ENCODE peak calls at places on chromosomes 16 and 17, in ten cellular contexts. Y, G, N, O, T, L, F, M, B and W are unnamed samples.

GRCh38 chr17:42895185-42895555 is 5.4 kb upstream of the G6PC1 start:
- DNase-seq in Y (peak), G (peak), N (peak), O (no peak), T (peak), L (no peak), F (peak), M (peak), B (peak), W (peak)

GRCh38 chr17:30212750-30213149 is 22.7 kb downstream of the SLC6A4 start:
- DNase-seq in Y (no peak), G (no peak), N (no peak), O (no peak), T (no peak), L (no peak), F (no peak), M (no peak), B (no peak), W (no peak)

GRCh38 chr16:23478566-23478965 is 25.6 kb upstream of the COG7 start:
- DNase-seq in Y (no peak), G (no peak), N (no peak), O (no peak), T (no peak), L (no peak), F (no peak), M (no peak), B (no peak), W (no peak)

GRCh38 chr16:69566437-69567030 is 768 bp downstream of the NFAT5 start:
- DNase-seq in Y (no peak), G (peak), N (peak), O (peak), T (no peak), L (peak), F (no peak), M (peak), B (peak), W (peak)

GRCh38 chr16:57828272-57829161 is 26.2 kb upstream of the KIFC3 start:
- DNase-seq in Y (no peak), G (no peak), N (no peak), O (no peak), T (no peak), L (no peak), F (no peak), M (no peak), B (no peak), W (no peak)

GRCh38 chr17:1769826-1770477 is 8.1 kb downstream of the SERPINF1 start:
- DNase-seq in Y (no peak), G (no peak), N (no peak), O (no peak), T (no peak), L (no peak), F (no peak), M (no peak), B (no peak), W (peak)

GRCh38 chr16:48054881-48055601 is 100.8 kb downstream of the ABCC12 start:
- DNase-seq in Y (peak), G (no peak), N (peak), O (peak), T (peak), L (peak), F (peak), M (no peak), B (peak), W (peak)

GRCh38 chr16:87628940-87629339 is 26.6 kb downstream of the JPH3 start:
- DNase-seq in Y (no peak), G (no peak), N (no peak), O (no peak), T (no peak), L (no peak), F (peak), M (no peak), B (peak), W (no peak)

GRCh38 chr16:21610766-21611165 is 11.4 kb downstream of the METTL9 start:
- DNase-seq in Y (no peak), G (no peak), N (no peak), O (no peak), T (no peak), L (no peak), F (no peak), M (no peak), B (no peak), W (no peak)

GRCh38 chr17:34485999-34486398 is 93.4 kb upstream of the TMEM132E start:
- DNase-seq in Y (no peak), G (no peak), N (no peak), O (no peak), T (no peak), L (no peak), F (no peak), M (no peak), B (no peak), W (no peak)

GRCh38 chr17:83056583-83057396 is 22.6 kb upstream of the METRNL start:
- DNase-seq in Y (no peak), G (peak), N (peak), O (no peak), T (no peak), L (peak), F (no peak), M (no peak), B (no peak), W (no peak)

GRCh38 chr16:75264999-75265910 is 13.8 kb upstream of the BCAR1 start:
- DNase-seq in Y (no peak), G (peak), N (peak), O (peak), T (no peak), L (no peak), F (no peak), M (peak), B (no peak), W (no peak)

GRCh38 chr16:1706386-1707192 is 594 bp downstream of the MAPK8IP3 start:
- DNase-seq in Y (no peak), G (no peak), N (no peak), O (no peak), T (no peak), L (peak), F (no peak), M (peak), B (peak), W (no peak)

GRCh38 chr16:19757026-19757425 is 39.0 kb downstream of the IQCK start:
- DNase-seq in Y (no peak), G (peak), N (no peak), O (no peak), T (no peak), L (no peak), F (no peak), M (no peak), B (no peak), W (peak)

GRCh38 chr17:71315568-71315967 is 805.3 kb upstream of the SOX9 start:
- DNase-seq in Y (no peak), G (no peak), N (no peak), O (no peak), T (no peak), L (no peak), F (no peak), M (no peak), B (no peak), W (no peak)

GRCh38 chr17:49575524-49576120 is at the start of gene NXPH3:
- DNase-seq in Y (no peak), G (peak), N (peak), O (peak), T (no peak), L (peak), F (no peak), M (no peak), B (peak), W (no peak)

GRCh38 chr16:56589141-56590039 is at the start of gene MT3:
- DNase-seq in Y (no peak), G (peak), N (no peak), O (no peak), T (no peak), L (peak), F (no peak), M (no peak), B (no peak), W (no peak)

GRCh38 chr17:42683407-42684031 is 1.2 kb downstream of the CNTNAP1 start:
- DNase-seq in Y (no peak), G (no peak), N (peak), O (no peak), T (no peak), L (peak), F (no peak), M (no peak), B (no peak), W (peak)

GRCh38 chr16:2785101-2785991 is 2.0 kb downstream of the PRSS33 start:
- DNase-seq in Y (no peak), G (peak), N (no peak), O (no peak), T (no peak), L (no peak), F (no peak), M (peak), B (no peak), W (no peak)

GRCh38 chr16:14401839-14402115 is 228.3 kb downstream of the PARN start:
- DNase-seq in Y (no peak), G (peak), N (no peak), O (no peak), T (no peak), L (no peak), F (no peak), M (peak), B (peak), W (peak)

GRCh38 chr17:36703860-36704266 is 102.5 kb downstream of the MRM1 start:
- DNase-seq in Y (no peak), G (no peak), N (no peak), O (peak), T (no peak), L (peak), F (no peak), M (no peak), B (peak), W (peak)

GRCh38 chr16:79598341-79599181 is 2.0 kb downstream of the MAF start:
- DNase-seq in Y (no peak), G (peak), N (peak), O (peak), T (no peak), L (peak), F (no peak), M (peak), B (peak), W (peak)

GRCh38 chr16:58814348-58814801 is 80.3 kb upstream of the GOT2 start:
- DNase-seq in Y (peak), G (no peak), N (peak), O (peak), T (peak), L (peak), F (no peak), M (no peak), B (peak), W (peak)

DNA sequence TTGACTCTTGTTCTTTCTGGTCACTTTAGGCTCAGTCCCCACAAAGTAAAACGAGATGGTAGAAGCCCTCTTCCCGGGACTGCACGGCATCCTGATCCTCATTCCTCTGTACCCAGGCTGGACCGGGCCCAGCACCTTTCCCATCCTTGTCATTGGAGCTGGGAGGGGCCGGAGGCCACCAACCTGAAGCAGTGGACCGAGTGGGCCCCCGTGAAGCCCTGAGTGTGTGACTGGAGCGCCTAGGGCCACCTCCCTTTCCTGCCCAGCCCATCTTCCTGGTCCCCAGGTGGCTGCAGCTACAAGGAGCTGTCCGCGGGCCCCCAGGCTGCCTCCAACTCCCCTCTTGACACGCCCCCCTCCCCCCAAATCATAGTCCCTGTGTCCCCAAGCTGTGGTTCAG is 17.1 kb upstream of the CD300A start:
- DNase-seq in Y (no peak), G (no peak), N (no peak), O (no peak), T (no peak), L (no peak), F (no peak), M (no peak), B (no peak), W (no peak)
- TF ChIP-seq CTCF in Y (no peak), G (no peak), N (no peak), O (no peak), T (no peak), L (no peak), F (no peak), M (no peak), B (no peak), W (no peak)

GRCh38 chr17:78890111-78890897 is 12.7 kb downstream of the CEP295NL start:
- DNase-seq in Y (no peak), G (peak), N (peak), O (peak), T (no peak), L (no peak), F (no peak), M (no peak), B (no peak), W (no peak)

GRCh38 chr17:78889525-78889924 is 13.5 kb downstream of the CEP295NL start:
- DNase-seq in Y (no peak), G (no peak), N (no peak), O (no peak), T (no peak), L (no peak), F (no peak), M (no peak), B (no peak), W (no peak)

GRCh38 chr17:78886954-78887353 is 16.0 kb downstream of the CEP295NL start:
- DNase-seq in Y (no peak), G (no peak), N (no peak), O (no peak), T (no peak), L (no peak), F (no peak), M (no peak), B (no peak), W (no peak)

GRCh38 chr17:78891406-78892061 is 11.5 kb downstream of the CEP295NL start:
- DNase-seq in Y (no peak), G (no peak), N (no peak), O (no peak), T (no peak), L (no peak), F (no peak), M (no peak), B (no peak), W (no peak)

GRCh38 chr17:78888911-78889496 is 14.0 kb downstream of the CEP295NL start:
- DNase-seq in Y (no peak), G (no peak), N (no peak), O (no peak), T (no peak), L (no peak), F (no peak), M (no peak), B (no peak), W (no peak)
- H3K4me3 ChIP-seq in Y (no peak), G (no peak), N (no peak), O (no peak), T (no peak), L (no peak), F (no peak), M (no peak), B (no peak), W (no peak)

GRCh38 chr17:47066841-47067682 is 88.0 kb upstream of the RPRML start:
- DNase-seq in Y (peak), G (peak), N (peak), O (peak), T (peak), L (peak), F (peak), M (peak), B (peak), W (peak)
- TF ChIP-seq CTCF in Y (peak), G (no peak), N (peak), O (peak), T (peak), L (peak), F (peak), M (peak), B (peak), W (peak)

GRCh38 chr17:75694536-75694935 is 26.7 kb upstream of the ITGB4 start:
- DNase-seq in Y (no peak), G (no peak), N (no peak), O (no peak), T (no peak), L (no peak), F (no peak), M (no peak), B (no peak), W (no peak)

GRCh38 chr17:75692976-75693375 is 25.8 kb downstream of the SAP30BP start:
- DNase-seq in Y (no peak), G (no peak), N (no peak), O (no peak), T (no peak), L (no peak), F (no peak), M (no peak), B (no peak), W (no peak)

GRCh38 chr17:75695141-75695829 is 26.0 kb upstream of the ITGB4 start:
- DNase-seq in Y (no peak), G (no peak), N (no peak), O (no peak), T (no peak), L (no peak), F (no peak), M (no peak), B (no peak), W (peak)

GRCh38 chr17:75695830-75696271 is 25.4 kb upstream of the ITGB4 start:
- DNase-seq in Y (no peak), G (no peak), N (peak), O (peak), T (no peak), L (no peak), F (no peak), M (peak), B (no peak), W (no peak)

GRCh38 chr17:75693500-75694481 is 26.7 kb downstream of the SAP30BP start:
- DNase-seq in Y (peak), G (peak), N (no peak), O (peak), T (no peak), L (peak), F (peak), M (peak), B (peak), W (peak)
- H3K4me3 ChIP-seq in Y (no peak), G (no peak), N (no peak), O (no peak), T (no peak), L (peak), F (no peak), M (no peak), B (no peak), W (no peak)